ENCODE peak calls at places on chromosomes 4 and X, in four cellular contexts. One of them, this sample, is unnamed.

GRCh38 chr4:182017038-182017437 is 226.2 kb upstream of the TENM3 start:
- DNase-seq in activated CD4-positive, alpha-beta T cell treated with anti-CD3 and anti-CD28 coated beads, Interleukin-2, amount 50 U/mL, for 1 hour: no peak
- DNase-seq in fibroblast of the aortic adventitia: no peak
- DNase-seq in T-helper 9 cell: no peak
- DNase-seq in this sample: no peak

GRCh38 chr4:153111426-153112070 is 92.7 kb upstream of the TRIM2 start:
- DNase-seq in activated CD4-positive, alpha-beta T cell treated with anti-CD3 and anti-CD28 coated beads, Interleukin-2, amount 50 U/mL, for 1 hour: no peak
- DNase-seq in fibroblast of the aortic adventitia: no peak
- DNase-seq in T-helper 9 cell: no peak
- DNase-seq in this sample: no peak

GRCh38 chrX:131728295-131729145 is 184.6 kb downstream of the OR13H1 start:
- DNase-seq in activated CD4-positive, alpha-beta T cell treated with anti-CD3 and anti-CD28 coated beads, Interleukin-2, amount 50 U/mL, for 1 hour: no peak
- DNase-seq in fibroblast of the aortic adventitia: peak; percentile 96
- DNase-seq in T-helper 9 cell: peak; percentile 71
- DNase-seq in this sample: no peak

GRCh38 chr4:71648923-71649322 is 135.0 kb downstream of the GC start:
- DNase-seq in activated CD4-positive, alpha-beta T cell treated with anti-CD3 and anti-CD28 coated beads, Interleukin-2, amount 50 U/mL, for 1 hour: no peak
- DNase-seq in fibroblast of the aortic adventitia: no peak
- DNase-seq in T-helper 9 cell: no peak
- DNase-seq in this sample: no peak

GRCh38 chr4:153295131-153295755 is 49.2 kb upstream of the MND1 start:
- DNase-seq in activated CD4-positive, alpha-beta T cell treated with anti-CD3 and anti-CD28 coated beads, Interleukin-2, amount 50 U/mL, for 1 hour: no peak
- DNase-seq in fibroblast of the aortic adventitia: no peak
- DNase-seq in T-helper 9 cell: no peak
- DNase-seq in this sample: no peak

GRCh38 chrX:46912673-46913491 is 661 bp downstream of the JADE3 start:
- DNase-seq in fibroblast of the aortic adventitia: peak; percentile 14
- DNase-seq in activated CD4-positive, alpha-beta T cell treated with anti-CD3 and anti-CD28 coated beads, Interleukin-2, amount 50 U/mL, for 1 hour: peak; percentile 13
- DNase-seq in T-helper 9 cell: peak; percentile 21
- DNase-seq in this sample: peak; percentile 12

GRCh38 chr4:7974425-7974824 is 34.8 kb upstream of the AFAP1 start:
- DNase-seq in fibroblast of the aortic adventitia: no peak
- DNase-seq in activated CD4-positive, alpha-beta T cell treated with anti-CD3 and anti-CD28 coated beads, Interleukin-2, amount 50 U/mL, for 1 hour: no peak
- DNase-seq in T-helper 9 cell: no peak
- DNase-seq in this sample: no peak

GRCh38 chr4:79865253-79865652 is 207.8 kb downstream of the ANTXR2 start:
- DNase-seq in fibroblast of the aortic adventitia: peak; percentile 59
- DNase-seq in activated CD4-positive, alpha-beta T cell treated with anti-CD3 and anti-CD28 coated beads, Interleukin-2, amount 50 U/mL, for 1 hour: no peak
- DNase-seq in T-helper 9 cell: no peak
- DNase-seq in this sample: no peak

GRCh38 chr4:15778191-15778741 is at the start of gene CD38:
- DNase-seq in T-helper 9 cell: no peak
- DNase-seq in activated CD4-positive, alpha-beta T cell treated with anti-CD3 and anti-CD28 coated beads, Interleukin-2, amount 50 U/mL, for 1 hour: no peak
- DNase-seq in fibroblast of the aortic adventitia: no peak
- DNase-seq in this sample: peak; percentile 20

GRCh38 chr4:147039991-147040575 is 94.4 kb upstream of the TTC29 start:
- DNase-seq in fibroblast of the aortic adventitia: no peak
- DNase-seq in T-helper 9 cell: no peak
- DNase-seq in activated CD4-positive, alpha-beta T cell treated with anti-CD3 and anti-CD28 coated beads, Interleukin-2, amount 50 U/mL, for 1 hour: no peak
- DNase-seq in this sample: no peak

GRCh38 chr4:172393220-172393619 is 580.0 kb downstream of the GALNTL6 start:
- DNase-seq in T-helper 9 cell: no peak
- DNase-seq in fibroblast of the aortic adventitia: no peak
- DNase-seq in activated CD4-positive, alpha-beta T cell treated with anti-CD3 and anti-CD28 coated beads, Interleukin-2, amount 50 U/mL, for 1 hour: no peak
- DNase-seq in this sample: no peak

GRCh38 chr4:109499513-109499912 is 60.5 kb upstream of the MCUB start:
- DNase-seq in activated CD4-positive, alpha-beta T cell treated with anti-CD3 and anti-CD28 coated beads, Interleukin-2, amount 50 U/mL, for 1 hour: no peak
- DNase-seq in fibroblast of the aortic adventitia: no peak
- DNase-seq in T-helper 9 cell: no peak
- DNase-seq in this sample: no peak

GRCh38 chr4:81003549-81004240 is 26.8 kb upstream of the BMP3 start:
- DNase-seq in T-helper 9 cell: no peak
- DNase-seq in fibroblast of the aortic adventitia: no peak
- DNase-seq in activated CD4-positive, alpha-beta T cell treated with anti-CD3 and anti-CD28 coated beads, Interleukin-2, amount 50 U/mL, for 1 hour: no peak
- DNase-seq in this sample: no peak

GRCh38 chr4:15131551-15131950 is 129.3 kb downstream of the CPEB2 start:
- DNase-seq in fibroblast of the aortic adventitia: no peak
- DNase-seq in activated CD4-positive, alpha-beta T cell treated with anti-CD3 and anti-CD28 coated beads, Interleukin-2, amount 50 U/mL, for 1 hour: no peak
- DNase-seq in T-helper 9 cell: no peak
- DNase-seq in this sample: no peak

GRCh38 chr4:154329268-154329858 is 162.2 kb downstream of the DCHS2 start:
- DNase-seq in fibroblast of the aortic adventitia: peak; percentile 44
- DNase-seq in activated CD4-positive, alpha-beta T cell treated with anti-CD3 and anti-CD28 coated beads, Interleukin-2, amount 50 U/mL, for 1 hour: no peak
- DNase-seq in T-helper 9 cell: no peak
- DNase-seq in this sample: peak; percentile 46

GRCh38 chr4:124529131-124529530 is 183.4 kb downstream of the ANKRD50 start:
- DNase-seq in fibroblast of the aortic adventitia: peak; percentile 50
- DNase-seq in T-helper 9 cell: no peak
- DNase-seq in activated CD4-positive, alpha-beta T cell treated with anti-CD3 and anti-CD28 coated beads, Interleukin-2, amount 50 U/mL, for 1 hour: no peak
- DNase-seq in this sample: no peak

GRCh38 chrX:30806187-30806728 is 82.8 kb downstream of the TAB3 start:
- DNase-seq in T-helper 9 cell: no peak
- DNase-seq in fibroblast of the aortic adventitia: no peak
- DNase-seq in activated CD4-positive, alpha-beta T cell treated with anti-CD3 and anti-CD28 coated beads, Interleukin-2, amount 50 U/mL, for 1 hour: no peak
- DNase-seq in this sample: no peak

GRCh38 chr4:157143365-157143764 is 67.4 kb downstream of the GLRB start:
- DNase-seq in activated CD4-positive, alpha-beta T cell treated with anti-CD3 and anti-CD28 coated beads, Interleukin-2, amount 50 U/mL, for 1 hour: no peak
- DNase-seq in T-helper 9 cell: no peak
- DNase-seq in fibroblast of the aortic adventitia: no peak
- DNase-seq in this sample: no peak

GRCh38 chr4:112185740-112186670 is 40.8 kb downstream of the FAM241A start:
- DNase-seq in T-helper 9 cell: no peak
- DNase-seq in fibroblast of the aortic adventitia: no peak
- DNase-seq in activated CD4-positive, alpha-beta T cell treated with anti-CD3 and anti-CD28 coated beads, Interleukin-2, amount 50 U/mL, for 1 hour: no peak
- DNase-seq in this sample: no peak

GRCh38 chrX:130055899-130056298 is 54.4 kb downstream of the ELF4 start:
- DNase-seq in fibroblast of the aortic adventitia: no peak
- DNase-seq in activated CD4-positive, alpha-beta T cell treated with anti-CD3 and anti-CD28 coated beads, Interleukin-2, amount 50 U/mL, for 1 hour: no peak
- DNase-seq in T-helper 9 cell: no peak
- DNase-seq in this sample: no peak